ENCODE peak calls at places on chromosomes 6 and 20, in seven cellular contexts. One of them, this sample, is unnamed.
A peak's percentile ranks its signal among the peaks of the same experiment; 100 is the strongest.

GRCh38 chr20:9258891-9259290 is 190.0 kb downstream of the PLCB4 start:
- DNase-seq in Karpas-422: no peak
- DNase-seq in OCI-LY7: no peak
- DNase-seq in MM.1S: no peak
- DNase-seq in HCT116: no peak
- DNase-seq in PC-9: no peak
- DNase-seq in GM23338: no peak
- DNase-seq in this sample: no peak

GRCh38 chr6:161908872-161909271 is 635.0 kb upstream of the AGPAT4 start:
- DNase-seq in MM.1S: no peak
- DNase-seq in Karpas-422: no peak
- DNase-seq in PC-9: no peak
- DNase-seq in HCT116: no peak
- DNase-seq in GM23338: peak; percentile 26
- DNase-seq in OCI-LY7: no peak
- DNase-seq in this sample: no peak

GRCh38 chr6:156345700-156346099 is 431.5 kb upstream of the ARID1B start:
- DNase-seq in OCI-LY7: no peak
- DNase-seq in HCT116: no peak
- DNase-seq in PC-9: no peak
- DNase-seq in MM.1S: no peak
- DNase-seq in Karpas-422: no peak
- DNase-seq in GM23338: no peak
- DNase-seq in this sample: no peak

GRCh38 chr20:16434087-16434664 is 139.1 kb downstream of the KIF16B start:
- DNase-seq in Karpas-422: peak; percentile 84
- DNase-seq in MM.1S: peak; percentile 57
- DNase-seq in PC-9: no peak
- DNase-seq in HCT116: peak; percentile 45
- DNase-seq in OCI-LY7: peak; percentile 66
- DNase-seq in GM23338: peak; percentile 86
- DNase-seq in this sample: peak; percentile 34

GRCh38 chr20:986733-987355 is 15.3 kb downstream of the RSPO4 start:
- DNase-seq in OCI-LY7: no peak
- DNase-seq in PC-9: no peak
- DNase-seq in Karpas-422: no peak
- DNase-seq in HCT116: peak; percentile 15
- DNase-seq in GM23338: no peak
- DNase-seq in MM.1S: no peak
- DNase-seq in this sample: peak; percentile 7

GRCh38 chr20:60219984-60220540 is 261.8 kb downstream of the CDH26 start:
- DNase-seq in Karpas-422: no peak
- DNase-seq in MM.1S: no peak
- DNase-seq in HCT116: no peak
- DNase-seq in PC-9: no peak
- DNase-seq in GM23338: no peak
- DNase-seq in OCI-LY7: no peak
- DNase-seq in this sample: peak; percentile 82

GRCh38 chr6:119952696-119953095 is 603.1 kb upstream of the MAN1A1 start:
- DNase-seq in PC-9: no peak
- DNase-seq in HCT116: no peak
- DNase-seq in OCI-LY7: no peak
- DNase-seq in Karpas-422: no peak
- DNase-seq in MM.1S: no peak
- DNase-seq in GM23338: no peak
- DNase-seq in this sample: no peak

GRCh38 chr6:90496191-90496590 is 90.7 kb downstream of the MAP3K7 start:
- DNase-seq in Karpas-422: no peak
- DNase-seq in GM23338: no peak
- DNase-seq in PC-9: no peak
- DNase-seq in OCI-LY7: no peak
- DNase-seq in MM.1S: no peak
- DNase-seq in HCT116: no peak
- DNase-seq in this sample: no peak

GRCh38 chr6:2441881-2442475 is 196.6 kb upstream of the GMDS start:
- DNase-seq in Karpas-422: no peak
- DNase-seq in MM.1S: no peak
- DNase-seq in HCT116: no peak
- DNase-seq in PC-9: peak; percentile 87
- DNase-seq in GM23338: no peak
- DNase-seq in OCI-LY7: no peak
- DNase-seq in this sample: peak; percentile 20

GRCh38 chr20:19992996-19993908 is 23.9 kb upstream of the NAA20 start:
- DNase-seq in MM.1S: no peak
- DNase-seq in Karpas-422: no peak
- DNase-seq in OCI-LY7: no peak
- DNase-seq in GM23338: peak; percentile 30
- DNase-seq in HCT116: peak; percentile 67
- DNase-seq in PC-9: peak; percentile 94
- DNase-seq in this sample: peak; percentile 90

GRCh38 chr6:66663127-66663526 is 956.1 kb upstream of the EYS start:
- DNase-seq in PC-9: no peak
- DNase-seq in OCI-LY7: no peak
- DNase-seq in Karpas-422: no peak
- DNase-seq in HCT116: no peak
- DNase-seq in MM.1S: no peak
- DNase-seq in GM23338: peak; percentile 10
- DNase-seq in this sample: no peak

GRCh38 chr6:28657756-28658465 is 132.2 kb downstream of the GPX5 start:
- DNase-seq in GM23338: peak; percentile 77
- DNase-seq in OCI-LY7: peak; percentile 78
- DNase-seq in Karpas-422: peak; percentile 86
- DNase-seq in HCT116: peak; percentile 47
- DNase-seq in PC-9: peak; percentile 49
- DNase-seq in MM.1S: peak; percentile 62
- DNase-seq in this sample: peak; percentile 78

GRCh38 chr6:151565940-151566339 is 72.1 kb downstream of the CCDC170 start:
- DNase-seq in Karpas-422: no peak
- DNase-seq in OCI-LY7: no peak
- DNase-seq in PC-9: no peak
- DNase-seq in MM.1S: no peak
- DNase-seq in HCT116: no peak
- DNase-seq in GM23338: no peak
- DNase-seq in this sample: no peak

GRCh38 chr20:23335521-23335920 is 15.1 kb upstream of the NXT1 start:
- DNase-seq in Karpas-422: no peak
- DNase-seq in PC-9: no peak
- DNase-seq in MM.1S: no peak
- DNase-seq in HCT116: no peak
- DNase-seq in GM23338: no peak
- DNase-seq in OCI-LY7: no peak
- DNase-seq in this sample: no peak

GRCh38 chr20:62808211-62808865 is 3.7 kb downstream of the OGFR start:
- DNase-seq in PC-9: no peak
- DNase-seq in HCT116: no peak
- DNase-seq in Karpas-422: peak; percentile 85
- DNase-seq in MM.1S: peak; percentile 52
- DNase-seq in OCI-LY7: peak; percentile 70
- DNase-seq in GM23338: peak; percentile 84
- DNase-seq in this sample: peak; percentile 72

DNA sequence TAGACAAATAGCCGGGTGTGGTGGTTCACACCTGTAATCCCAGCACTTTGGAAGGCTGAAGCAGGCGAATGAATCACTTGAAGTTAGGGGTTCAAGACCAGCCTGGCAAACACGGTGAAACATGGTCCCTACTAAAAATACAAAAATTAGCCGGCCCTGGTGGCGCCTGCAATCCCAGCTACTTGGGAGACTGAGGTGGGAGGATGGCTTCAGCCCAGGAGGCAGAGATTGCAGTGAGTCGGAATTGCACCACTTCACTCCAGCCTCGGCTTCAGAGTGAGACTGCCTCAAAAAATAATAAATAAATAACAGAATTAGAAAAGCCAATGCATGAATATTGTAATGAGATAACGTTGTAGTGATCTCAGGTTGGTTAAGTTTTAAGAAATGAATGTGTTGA is 61.3 kb downstream of the RFX6 start:
- DNase-seq in HCT116: no peak
- DNase-seq in Karpas-422: no peak
- DNase-seq in OCI-LY7: no peak
- DNase-seq in PC-9: no peak
- DNase-seq in GM23338: no peak
- DNase-seq in MM.1S: no peak
- DNase-seq in this sample: no peak
- H3K9me2 ChIP-seq in HCT116: no peaks in the 10 kb centered on the region
- H3K9me2 ChIP-seq in Karpas-422: no peaks in the 10 kb centered on the region
- H3K9me2 ChIP-seq in OCI-LY7: no peaks in the 10 kb centered on the region
- H3K9me2 ChIP-seq in PC-9: no peaks in the 10 kb centered on the region
- H3K9me2 ChIP-seq in GM23338: no peaks in the 10 kb centered on the region
- H3K9me2 ChIP-seq in MM.1S: no peaks in the 10 kb centered on the region
- H3K9me2 ChIP-seq in this sample: no peaks in the 10 kb centered on the region

GRCh38 chr6:37555040-37555781 is 55.5 kb upstream of the CCDC167 start:
- DNase-seq in OCI-LY7: no peak
- DNase-seq in GM23338: no peak
- DNase-seq in HCT116: no peak
- DNase-seq in Karpas-422: no peak
- DNase-seq in PC-9: no peak
- DNase-seq in MM.1S: no peak
- DNase-seq in this sample: no peak
- H3K9me2 ChIP-seq in OCI-LY7: no peaks in the 10 kb centered on the region
- H3K9me2 ChIP-seq in GM23338: no peaks in the 10 kb centered on the region
- H3K9me2 ChIP-seq in HCT116: no peaks in the 10 kb centered on the region
- H3K9me2 ChIP-seq in Karpas-422: no peaks in the 10 kb centered on the region
- H3K9me2 ChIP-seq in PC-9: no peaks in the 10 kb centered on the region
- H3K9me2 ChIP-seq in MM.1S: no peaks in the 10 kb centered on the region
- H3K9me2 ChIP-seq in this sample: no peaks in the 10 kb centered on the region

GRCh38 chr6:7135755-7136154 is 28.0 kb downstream of the RREB1 start:
- DNase-seq in PC-9: no peak
- DNase-seq in HCT116: no peak
- DNase-seq in Karpas-422: no peak
- DNase-seq in GM23338: no peak
- DNase-seq in OCI-LY7: no peak
- DNase-seq in MM.1S: no peak
- DNase-seq in this sample: no peak
- H3K9me2 ChIP-seq in PC-9: no peaks in the 10 kb centered on the region
- H3K9me2 ChIP-seq in HCT116: no peaks in the 10 kb centered on the region
- H3K9me2 ChIP-seq in Karpas-422: no peaks in the 10 kb centered on the region
- H3K9me2 ChIP-seq in GM23338: no peaks in the 10 kb centered on the region
- H3K9me2 ChIP-seq in OCI-LY7: no peaks in the 10 kb centered on the region
- H3K9me2 ChIP-seq in MM.1S: no peaks in the 10 kb centered on the region
- H3K9me2 ChIP-seq in this sample: no peaks in the 10 kb centered on the region

DNA sequence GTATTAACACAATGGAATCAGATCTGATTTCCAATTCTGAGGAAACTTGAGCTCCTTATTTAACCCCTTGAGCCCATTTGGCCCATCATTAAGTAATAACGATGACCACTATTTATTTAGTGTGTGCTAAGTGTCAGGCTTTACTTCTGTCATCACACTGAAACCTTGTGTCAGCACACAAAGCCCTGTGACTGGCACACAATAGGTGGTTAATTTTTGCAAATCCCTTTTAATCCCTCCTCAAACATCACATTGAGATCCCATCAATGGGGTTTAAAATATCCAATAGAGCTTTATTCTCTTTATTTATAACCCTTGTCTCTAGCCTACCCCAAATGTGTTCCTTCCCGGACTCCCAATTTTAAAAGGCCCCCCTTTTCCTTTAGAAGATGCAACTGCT is 656.8 kb upstream of the CHD6 start:
- DNase-seq in OCI-LY7: no peak
- DNase-seq in PC-9: no peak
- DNase-seq in GM23338: no peak
- DNase-seq in MM.1S: no peak
- DNase-seq in Karpas-422: no peak
- DNase-seq in HCT116: no peak
- DNase-seq in this sample: no peak
- H3K9me2 ChIP-seq in OCI-LY7: no peaks in the 10 kb centered on the region
- H3K9me2 ChIP-seq in PC-9: no peaks in the 10 kb centered on the region
- H3K9me2 ChIP-seq in GM23338: no peaks in the 10 kb centered on the region
- H3K9me2 ChIP-seq in MM.1S: no peaks in the 10 kb centered on the region
- H3K9me2 ChIP-seq in Karpas-422: no peaks in the 10 kb centered on the region
- H3K9me2 ChIP-seq in HCT116: no peaks in the 10 kb centered on the region
- H3K9me2 ChIP-seq in this sample: no peaks in the 10 kb centered on the region

GRCh38 chr6:160900031-160900430 is 91.5 kb upstream of the MAP3K4 start:
- DNase-seq in PC-9: no peak
- DNase-seq in HCT116: no peak
- DNase-seq in GM23338: peak; percentile 43
- DNase-seq in Karpas-422: no peak
- DNase-seq in MM.1S: no peak
- DNase-seq in OCI-LY7: no peak
- DNase-seq in this sample: no peak
- H3K9me2 ChIP-seq in PC-9: no peaks in the 10 kb centered on the region
- H3K9me2 ChIP-seq in HCT116: peaks cover 3% of the 10 kb centered on the region
- H3K9me2 ChIP-seq in GM23338: peaks cover 7% of the 10 kb centered on the region
- H3K9me2 ChIP-seq in Karpas-422: no peaks in the 10 kb centered on the region
- H3K9me2 ChIP-seq in MM.1S: no peaks in the 10 kb centered on the region
- H3K9me2 ChIP-seq in OCI-LY7: no peaks in the 10 kb centered on the region
- H3K9me2 ChIP-seq in this sample: no peaks in the 10 kb centered on the region

GRCh38 chr6:118860363-118860762 is 33.6 kb upstream of the ASF1A start:
- DNase-seq in HCT116: no peak
- DNase-seq in PC-9: no peak
- DNase-seq in GM23338: no peak
- DNase-seq in MM.1S: no peak
- DNase-seq in Karpas-422: no peak
- DNase-seq in OCI-LY7: no peak
- DNase-seq in this sample: no peak

GRCh38 chr6:118862443-118862842 is 31.5 kb upstream of the ASF1A start:
- DNase-seq in HCT116: no peak
- DNase-seq in OCI-LY7: no peak
- DNase-seq in MM.1S: no peak
- DNase-seq in Karpas-422: no peak
- DNase-seq in GM23338: no peak
- DNase-seq in PC-9: no peak
- DNase-seq in this sample: no peak

GRCh38 chr6:118859517-118860064 is 34.4 kb upstream of the ASF1A start:
- DNase-seq in HCT116: no peak
- DNase-seq in Karpas-422: peak; percentile 48
- DNase-seq in GM23338: no peak
- DNase-seq in OCI-LY7: no peak
- DNase-seq in PC-9: no peak
- DNase-seq in MM.1S: no peak
- DNase-seq in this sample: no peak

GRCh38 chr6:118864330-118865166 is 29.4 kb upstream of the ASF1A start:
- DNase-seq in Karpas-422: peak; percentile 62
- DNase-seq in MM.1S: no peak
- DNase-seq in PC-9: no peak
- DNase-seq in OCI-LY7: no peak
- DNase-seq in GM23338: no peak
- DNase-seq in HCT116: no peak
- DNase-seq in this sample: no peak

GRCh38 chr6:118860880-118861279 is 33.1 kb upstream of the ASF1A start:
- DNase-seq in PC-9: no peak
- DNase-seq in OCI-LY7: no peak
- DNase-seq in Karpas-422: no peak
- DNase-seq in GM23338: no peak
- DNase-seq in MM.1S: no peak
- DNase-seq in HCT116: no peak
- DNase-seq in this sample: no peak
- H3K9me2 ChIP-seq in PC-9: no peaks in the 10 kb centered on the region
- H3K9me2 ChIP-seq in OCI-LY7: no peaks in the 10 kb centered on the region
- H3K9me2 ChIP-seq in Karpas-422: no peaks in the 10 kb centered on the region
- H3K9me2 ChIP-seq in GM23338: no peaks in the 10 kb centered on the region
- H3K9me2 ChIP-seq in MM.1S: no peaks in the 10 kb centered on the region
- H3K9me2 ChIP-seq in HCT116: no peaks in the 10 kb centered on the region
- H3K9me2 ChIP-seq in this sample: no peaks in the 10 kb centered on the region